ENCODE peak calls at places on chromosomes 16 and 17, in six cellular contexts. One of them, this sample, is unnamed. For H3K4me1, H3K27me3 and H3K9me3, the result is how much of the 10 kb centered on the place peaks cover.

GRCh38 chr16:74862743-74863244 is 88.2 kb upstream of the FA2H start:
- DNase-seq in uterus: no peak
- DNase-seq in left lung: no peak
- DNase-seq in NT2/D1: no peak
- DNase-seq in ovary: no peak
- DNase-seq in transverse colon: no peak
- DNase-seq in this sample: peak

GRCh38 chr16:72561-73537 is at the start of gene RHBDF1:
- DNase-seq in uterus: peak
- DNase-seq in transverse colon: peak
- DNase-seq in left lung: peak
- DNase-seq in ovary: peak
- DNase-seq in NT2/D1: no peak
- DNase-seq in this sample: peak

GRCh38 chr17:21475555-21475954 is 99.4 kb downstream of the KCNJ12 start:
- DNase-seq in uterus: no peak
- DNase-seq in ovary: no peak
- DNase-seq in transverse colon: no peak
- DNase-seq in NT2/D1: no peak
- DNase-seq in left lung: no peak
- DNase-seq in this sample: no peak

GRCh38 chr17:72407336-72408121 is 286.7 kb downstream of the SOX9 start:
- DNase-seq in uterus: peak
- DNase-seq in ovary: peak
- DNase-seq in transverse colon: peak
- DNase-seq in left lung: peak
- DNase-seq in NT2/D1: peak
- DNase-seq in this sample: no peak

GRCh38 chr17:65355246-65355645 is 206.2 kb downstream of the AXIN2 start:
- DNase-seq in ovary: no peak
- DNase-seq in left lung: no peak
- DNase-seq in NT2/D1: no peak
- DNase-seq in transverse colon: no peak
- DNase-seq in uterus: no peak
- DNase-seq in this sample: no peak

GRCh38 chr16:71474864-71475263 is 12.8 kb upstream of the ZNF23 start:
- DNase-seq in left lung: no peak
- DNase-seq in transverse colon: no peak
- DNase-seq in uterus: no peak
- DNase-seq in NT2/D1: no peak
- DNase-seq in ovary: no peak
- DNase-seq in this sample: no peak

GRCh38 chr16:73192227-73192894 is 144.4 kb upstream of the ZFHX3 start:
- DNase-seq in ovary: no peak
- DNase-seq in left lung: no peak
- DNase-seq in NT2/D1: no peak
- DNase-seq in transverse colon: no peak
- DNase-seq in uterus: no peak
- DNase-seq in this sample: no peak

GRCh38 chr17:73420897-73421296 is 109.1 kb upstream of the CDC42EP4 start:
- DNase-seq in NT2/D1: no peak
- DNase-seq in ovary: no peak
- DNase-seq in left lung: no peak
- DNase-seq in transverse colon: no peak
- DNase-seq in uterus: no peak
- DNase-seq in this sample: no peak

GRCh38 chr17:62712011-62712615 is 84.6 kb downstream of the MRC2 start:
- DNase-seq in left lung: no peak
- DNase-seq in ovary: no peak
- DNase-seq in uterus: no peak
- DNase-seq in transverse colon: no peak
- DNase-seq in NT2/D1: no peak
- DNase-seq in this sample: no peak

GRCh38 chr16:17437142-17437720 is 33.5 kb downstream of the XYLT1 start:
- DNase-seq in uterus: no peak
- DNase-seq in transverse colon: no peak
- DNase-seq in NT2/D1: no peak
- DNase-seq in left lung: no peak
- DNase-seq in ovary: no peak
- DNase-seq in this sample: no peak

GRCh38 chr16:12760819-12761611 is 42.7 kb downstream of the CPPED1 start:
- DNase-seq in NT2/D1: no peak
- DNase-seq in uterus: no peak
- DNase-seq in left lung: no peak
- DNase-seq in transverse colon: no peak
- DNase-seq in ovary: no peak
- DNase-seq in this sample: no peak

GRCh38 chr17:67069591-67070136 is 25.3 kb downstream of the CACNG1 start:
- DNase-seq in transverse colon: no peak
- DNase-seq in NT2/D1: no peak
- DNase-seq in ovary: no peak
- DNase-seq in uterus: no peak
- DNase-seq in left lung: no peak
- DNase-seq in this sample: no peak

GRCh38 chr16:49643429-49644142 is 212.3 kb downstream of the ZNF423 start:
- DNase-seq in NT2/D1: no peak
- DNase-seq in left lung: no peak
- DNase-seq in transverse colon: no peak
- DNase-seq in ovary: no peak
- DNase-seq in uterus: no peak
- DNase-seq in this sample: no peak

GRCh38 chr16:75550211-75550662 is 5.8 kb downstream of the TMEM231 start:
- DNase-seq in transverse colon: peak
- DNase-seq in uterus: peak
- DNase-seq in left lung: no peak
- DNase-seq in NT2/D1: peak
- DNase-seq in ovary: no peak
- DNase-seq in this sample: no peak

GRCh38 chr16:78407191-78407590 is 307.7 kb downstream of the WWOX start:
- DNase-seq in uterus: no peak
- DNase-seq in NT2/D1: no peak
- DNase-seq in ovary: no peak
- DNase-seq in transverse colon: no peak
- DNase-seq in left lung: no peak
- DNase-seq in this sample: no peak

GRCh38 chr16:57619606-57620315 is 8.7 kb upstream of the ADGRG1 start:
- DNase-seq in transverse colon: peak
- DNase-seq in uterus: peak
- DNase-seq in left lung: peak
- DNase-seq in NT2/D1: no peak
- DNase-seq in ovary: peak
- DNase-seq in this sample: no peak

GRCh38 chr17:21680366-21680765 is 12.0 kb upstream of the KCNJ18 start:
- DNase-seq in uterus: no peak
- DNase-seq in ovary: no peak
- DNase-seq in NT2/D1: no peak
- DNase-seq in left lung: no peak
- DNase-seq in transverse colon: no peak
- DNase-seq in this sample: no peak

GRCh38 chr17:72930031-72930430 is 162.5 kb downstream of the SLC39A11 start:
- DNase-seq in uterus: no peak
- DNase-seq in transverse colon: no peak
- DNase-seq in NT2/D1: no peak
- DNase-seq in left lung: no peak
- DNase-seq in ovary: no peak
- DNase-seq in this sample: no peak

GRCh38 chr17:82665891-82666290 is 17.6 kb upstream of the WDR45B start:
- DNase-seq in transverse colon: no peak
- DNase-seq in left lung: no peak
- DNase-seq in uterus: no peak
- DNase-seq in NT2/D1: no peak
- DNase-seq in ovary: no peak
- DNase-seq in this sample: no peak

GRCh38 chr17:81912441-81913309 is 1.5 kb upstream of the PCYT2 start:
- DNase-seq in NT2/D1: no peak
- DNase-seq in transverse colon: no peak
- DNase-seq in ovary: no peak
- DNase-seq in left lung: no peak
- DNase-seq in uterus: no peak
- DNase-seq in this sample: no peak

DNA sequence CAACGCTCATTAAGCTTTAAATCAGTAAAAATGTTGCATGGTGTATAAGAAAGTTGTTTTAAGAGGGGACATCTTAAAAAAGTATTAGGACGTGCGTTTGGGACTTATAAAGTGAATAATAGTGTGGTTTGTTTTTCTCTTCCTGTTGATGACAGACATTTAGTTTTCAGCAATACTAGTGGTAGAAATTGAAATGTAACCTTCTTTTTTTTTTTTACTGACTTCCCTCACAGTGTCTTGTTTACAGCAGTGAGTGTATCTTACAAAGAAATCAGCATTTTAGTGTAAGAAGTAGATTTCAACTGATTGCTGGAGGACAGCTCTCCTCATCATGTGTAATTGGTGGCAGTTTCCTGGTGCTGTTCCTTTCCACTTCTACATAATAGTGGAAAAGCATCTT is 39.6 kb downstream of the CYLD start:
- DNase-seq in NT2/D1: no peak
- DNase-seq in transverse colon: no peak
- DNase-seq in ovary: no peak
- DNase-seq in uterus: no peak
- DNase-seq in left lung: no peak
- DNase-seq in this sample: no peak
- H3K4me1 ChIP-seq in NT2/D1: under half
- H3K4me1 ChIP-seq in transverse colon: under half
- H3K4me1 ChIP-seq in ovary: under half
- H3K4me1 ChIP-seq in uterus: under half
- H3K4me1 ChIP-seq in left lung: under half
- H3K4me1 ChIP-seq in this sample: under half

GRCh38 chr17:61448042-61448441 is 4.2 kb upstream of the TBX4 start:
- DNase-seq in ovary: no peak
- DNase-seq in NT2/D1: no peak
- DNase-seq in uterus: no peak
- DNase-seq in left lung: no peak
- DNase-seq in transverse colon: no peak
- DNase-seq in this sample: no peak

GRCh38 chr17:61447358-61447757 is 4.9 kb upstream of the TBX4 start:
- DNase-seq in left lung: no peak
- DNase-seq in NT2/D1: no peak
- DNase-seq in transverse colon: no peak
- DNase-seq in ovary: no peak
- DNase-seq in uterus: no peak
- DNase-seq in this sample: no peak

GRCh38 chr17:61450641-61451537 is 1.3 kb upstream of the TBX4 start:
- DNase-seq in uterus: no peak
- DNase-seq in NT2/D1: no peak
- DNase-seq in transverse colon: no peak
- DNase-seq in left lung: no peak
- DNase-seq in ovary: no peak
- DNase-seq in this sample: no peak

GRCh38 chr17:61451538-61452300 is 503 bp upstream of the TBX4 start:
- DNase-seq in uterus: no peak
- DNase-seq in ovary: no peak
- DNase-seq in NT2/D1: no peak
- DNase-seq in transverse colon: no peak
- DNase-seq in left lung: no peak
- DNase-seq in this sample: no peak

DNA sequence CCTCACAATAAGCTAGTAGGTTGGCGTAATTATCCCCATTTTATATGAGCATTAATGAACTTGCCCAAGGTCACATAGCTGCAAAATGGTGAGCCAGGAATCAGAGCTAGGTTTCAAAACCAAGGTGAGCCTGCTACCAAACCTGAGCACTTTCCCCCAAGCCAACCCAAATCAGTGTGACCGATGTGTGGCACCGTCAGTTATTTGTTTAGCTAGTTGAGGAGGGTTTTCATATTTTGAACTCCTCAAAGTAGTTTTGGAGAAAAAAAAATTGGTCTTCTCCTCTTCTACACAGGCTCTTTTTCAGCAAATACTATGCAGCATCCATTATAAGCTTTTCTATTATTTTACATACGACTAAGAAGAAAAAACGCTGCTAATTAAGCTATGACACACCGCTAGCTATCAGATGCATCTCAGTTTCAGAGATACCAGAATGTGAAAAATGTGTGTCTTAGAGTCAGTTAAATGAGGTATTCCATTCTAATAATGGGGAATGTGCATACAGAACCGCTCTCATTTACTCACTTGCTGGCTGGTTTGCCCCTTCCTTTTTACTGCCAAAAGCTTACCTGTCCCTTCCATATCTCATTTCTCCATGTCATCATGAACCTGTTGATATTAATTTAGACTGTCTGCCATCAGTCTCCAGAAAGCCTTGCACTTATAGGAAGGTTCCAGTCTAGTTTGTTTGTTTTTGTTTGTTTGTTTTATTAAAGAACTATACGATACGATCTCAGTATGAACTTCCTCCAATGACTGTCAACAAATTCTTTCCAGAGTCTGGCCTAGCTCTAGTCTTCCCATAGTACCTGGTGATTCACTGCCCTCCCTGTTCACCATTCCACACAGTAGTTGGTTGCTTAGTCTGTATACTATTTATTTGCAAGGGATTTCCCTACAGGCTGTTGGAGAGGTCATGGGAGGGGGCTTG is 2.2 kb upstream of the TBX4 start:
- DNase-seq in transverse colon: no peak
- DNase-seq in ovary: no peak
- DNase-seq in left lung: no peak
- DNase-seq in NT2/D1: no peak
- DNase-seq in uterus: no peak
- DNase-seq in this sample: no peak
- H3K27me3 ChIP-seq in transverse colon: half or more
- H3K27me3 ChIP-seq in ovary: under half
- H3K27me3 ChIP-seq in left lung: half or more
- H3K27me3 ChIP-seq in NT2/D1: half or more
- H3K27me3 ChIP-seq in uterus: under half
- H3K27me3 ChIP-seq in this sample: under half

DNA sequence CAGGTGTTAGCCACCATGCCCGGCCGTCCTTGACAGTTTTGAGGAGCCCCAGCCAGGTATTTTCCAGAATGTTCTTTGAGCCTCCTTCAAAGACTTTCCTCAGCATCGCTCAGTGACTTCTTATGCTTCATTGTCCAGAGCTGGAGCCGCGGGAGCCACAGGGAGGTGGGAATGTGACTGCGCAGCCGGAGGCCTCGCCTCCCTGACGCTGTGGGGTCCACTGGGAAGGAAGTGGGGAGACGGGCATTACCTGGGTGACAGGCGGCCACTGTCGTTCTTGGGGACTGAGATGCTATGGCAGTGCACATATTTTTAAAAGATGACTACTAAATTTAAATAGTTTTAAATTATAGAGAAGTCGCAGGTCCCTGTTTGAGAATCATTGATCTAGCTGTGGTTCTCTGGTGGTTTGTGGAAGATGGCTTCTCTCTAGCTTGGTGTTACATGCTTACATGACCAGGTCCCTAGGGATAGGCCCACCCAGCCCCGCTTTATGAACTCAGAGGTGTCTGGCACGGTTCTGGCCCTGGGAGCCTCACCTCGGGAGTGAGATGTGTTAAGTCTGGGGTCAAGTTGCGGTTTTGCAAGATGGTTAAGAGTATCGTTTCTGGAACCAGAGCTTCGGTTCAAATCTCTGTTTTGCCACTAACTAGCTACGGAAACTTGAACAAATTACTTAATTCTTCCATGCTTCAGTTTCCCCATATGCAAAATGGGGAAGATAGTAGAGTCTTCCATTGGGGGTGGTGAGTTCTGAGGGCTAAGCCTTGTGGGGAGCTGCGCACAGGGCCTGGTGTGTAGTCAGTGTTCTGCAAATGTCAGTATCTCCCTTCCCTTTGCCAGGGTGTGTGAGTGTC is 53.0 kb downstream of the ATP2C2 start:
- DNase-seq in NT2/D1: no peak
- DNase-seq in uterus: no peak
- DNase-seq in left lung: no peak
- DNase-seq in transverse colon: no peak
- DNase-seq in ovary: no peak
- DNase-seq in this sample: no peak
- H3K9me3 ChIP-seq in NT2/D1: under half
- H3K9me3 ChIP-seq in uterus: under half
- H3K9me3 ChIP-seq in left lung: under half
- H3K9me3 ChIP-seq in transverse colon: under half
- H3K9me3 ChIP-seq in ovary: under half
- H3K9me3 ChIP-seq in this sample: under half

GRCh38 chr17:50274945-50275221 is 617 bp downstream of the TMEM92 start:
- DNase-seq in left lung: no peak
- DNase-seq in NT2/D1: no peak
- DNase-seq in uterus: no peak
- DNase-seq in transverse colon: peak
- DNase-seq in ovary: no peak
- DNase-seq in this sample: no peak
- H3K4me1 ChIP-seq in left lung: half or more
- H3K4me1 ChIP-seq in NT2/D1: under half
- H3K4me1 ChIP-seq in uterus: under half
- H3K4me1 ChIP-seq in transverse colon: half or more
- H3K4me1 ChIP-seq in ovary: under half
- H3K4me1 ChIP-seq in this sample: under half

This sample was measured in HAP-1.